ENCODE peak calls at places on chromosomes 6 and 20, in four cellular contexts. B is omental fat pad, Z is endothelial cell, C is HFFc6. M is an unnamed sample.

GRCh38 chr20:40279390-40279789 is 409.6 kb downstream of the MAFB start:
- DNase-seq in Z (no peak), B (no peak), C (peak; percentile 5), M (peak; percentile 88)

GRCh38 chr20:1816384-1817381 is 78.5 kb upstream of the SIRPA start:
- DNase-seq in B (no peak), Z (no peak), C (peak; percentile 86), M (peak; percentile 38)

GRCh38 chr20:10453241-10453640 is 18.1 kb downstream of the SLX4IP start:
- DNase-seq in C (no peak), B (no peak), Z (peak; percentile 30), M (no peak)

GRCh38 chr20:48595495-48596475 is 232.0 kb downstream of the PREX1 start:
- DNase-seq in Z (no peak), C (no peak), B (no peak), M (no peak)

GRCh38 chr6:128743974-128744765 is 138.8 kb upstream of the LAMA2 start:
- DNase-seq in Z (no peak), B (no peak), C (no peak), M (no peak)

GRCh38 chr20:44412402-44413144 is 57.1 kb downstream of the HNF4A start:
- DNase-seq in C (no peak), Z (no peak), B (no peak), M (no peak)

GRCh38 chr6:109336221-109336955 is 45.9 kb downstream of the CD164 start:
- DNase-seq in Z (no peak), C (no peak), B (no peak), M (peak; percentile 45)

GRCh38 chr20:12358006-12358654 is 440.4 kb downstream of the BTBD3 start:
- DNase-seq in B (no peak), C (no peak), Z (no peak), M (no peak)

GRCh38 chr20:48618052-48618451 is 209.7 kb downstream of the PREX1 start:
- DNase-seq in B (no peak), C (no peak), Z (no peak), M (no peak)

GRCh38 chr6:24196198-24196597 is 70.2 kb downstream of the NRSN1 start:
- DNase-seq in C (no peak), B (no peak), Z (no peak), M (no peak)

GRCh38 chr6:33851959-33852358 is 48.2 kb upstream of the MLN start:
- DNase-seq in C (no peak), B (no peak), Z (peak; percentile 55), M (no peak)

GRCh38 chr6:102660288-102660687 is 1266.8 kb downstream of the GRIK2 start:
- DNase-seq in C (no peak), Z (no peak), B (no peak), M (no peak)

GRCh38 chr20:52075400-52075799 is 116.2 kb downstream of the ZFP64 start:
- DNase-seq in Z (no peak), B (no peak), C (no peak), M (no peak)

GRCh38 chr6:118704911-118705310 is 53.5 kb upstream of the CEP85L start:
- DNase-seq in Z (no peak), B (no peak), C (no peak), M (peak; percentile 43)

GRCh38 chr6:11618533-11618932 is 81.0 kb downstream of the TMEM170B start:
- DNase-seq in B (no peak), Z (peak; percentile 27), C (no peak), M (peak; percentile 54)

GRCh38 chr6:150128425-150128824 is 14.4 kb upstream of the PPP1R14C start:
- DNase-seq in B (no peak), C (no peak), Z (no peak), M (no peak)

GRCh38 chr20:51373713-51374481 is 168.6 kb downstream of the NFATC2 start:
- DNase-seq in Z (no peak), B (no peak), C (no peak), M (peak; percentile 45)

GRCh38 chr6:100695445-100695844 is 185.7 kb downstream of the ASCC3 start:
- DNase-seq in Z (no peak), B (no peak), C (no peak), M (no peak)

GRCh38 chr6:146917182-146917581 is 287.0 kb upstream of the STXBP5 start:
- DNase-seq in Z (no peak), C (no peak), B (no peak), M (no peak)

GRCh38 chr6:33453361-33454008 is 891 bp upstream of the ZBTB9 start:
- DNase-seq in C (no peak), Z (no peak), B (no peak), M (peak; percentile 4)

GRCh38 chr20:460707-461106 is 1.6 kb downstream of the TBC1D20 start:
- DNase-seq in Z (no peak), C (no peak), B (no peak), M (no peak)

GRCh38 chr6:20263059-20263458 is 50.8 kb upstream of the MBOAT1 start:
- DNase-seq in C (no peak), Z (no peak), B (no peak), M (no peak)

GRCh38 chr6:5671162-5671561 is 335.6 kb downstream of the NRN1 start:
- DNase-seq in C (no peak), B (no peak), Z (no peak), M (peak; percentile 38)

DNA sequence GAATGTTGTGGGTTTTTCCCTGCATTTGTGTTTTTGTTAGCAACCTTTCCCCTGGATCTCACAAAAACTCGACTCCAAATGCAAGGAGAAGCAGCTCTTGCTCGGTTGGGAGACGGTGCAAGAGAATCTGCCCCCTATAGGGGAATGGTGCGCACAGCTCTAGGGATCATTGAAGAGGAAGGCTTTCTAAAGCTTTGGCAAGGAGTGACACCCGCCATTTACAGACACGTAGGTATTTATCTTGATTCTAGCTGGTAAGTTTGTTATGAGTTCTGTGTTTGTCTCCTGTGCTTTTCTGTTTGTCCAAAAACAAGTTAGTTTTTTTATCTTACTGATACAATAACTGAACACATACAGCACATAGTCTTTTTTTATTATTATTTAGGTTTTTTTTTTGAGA is 3.0 kb downstream of the SLC25A27 start:
- DNase-seq in C (no peak), B (no peak), Z (peak; percentile 66), M (no peak)
- TF ChIP-seq CTCF in C (peak; percentile 35), B (no peak), Z (peak; percentile 61), M (peak; percentile 47)

GRCh38 chr20:35341366-35342028 is 49.3 kb upstream of the FAM83C start:
- DNase-seq in C (no peak), Z (no peak), B (no peak), M (peak; percentile 35)

GRCh38 chr20:35344354-35344837 is 52.2 kb upstream of the FAM83C start:
- DNase-seq in C (peak; percentile 47), B (peak; percentile 36), Z (no peak), M (peak; percentile 84)

GRCh38 chr20:35345189-35345588 is 53.0 kb upstream of the FAM83C start:
- DNase-seq in C (no peak), Z (no peak), B (no peak), M (no peak)

GRCh38 chr20:35340436-35340835 is 48.2 kb upstream of the FAM83C start:
- DNase-seq in C (no peak), Z (no peak), B (no peak), M (no peak)

GRCh38 chr20:35342154-35342769 is 50.0 kb upstream of the FAM83C start:
- DNase-seq in Z (peak; percentile 27), B (no peak), C (no peak), M (peak; percentile 50)
- TF ChIP-seq CTCF in Z (no peak), B (no peak), C (peak; percentile 38), M (peak; percentile 66)

GRCh38 chr6:127516676-127517273 is 2.4 kb downstream of the MTCL3 start:
- DNase-seq in C (peak; percentile 41), Z (peak; percentile 63), B (no peak), M (peak; percentile 73)

GRCh38 chr6:127514396-127515227 is 4.5 kb downstream of the MTCL3 start:
- DNase-seq in Z (peak; percentile 55), C (peak; percentile 16), B (no peak), M (peak; percentile 60)

GRCh38 chr6:127517698-127518097 is 1.4 kb downstream of the MTCL3 start:
- DNase-seq in C (no peak), B (no peak), Z (no peak), M (no peak)

GRCh38 chr6:127515234-127515793 is 3.8 kb downstream of the MTCL3 start:
- DNase-seq in C (peak; percentile 16), B (no peak), Z (peak; percentile 51), M (no peak)

GRCh38 chr6:127515794-127516675 is 3.1 kb downstream of the MTCL3 start:
- DNase-seq in C (peak; percentile 64), B (no peak), Z (peak; percentile 61), M (peak; percentile 81)
- TF ChIP-seq CTCF in C (no peak), B (no peak), Z (no peak), M (no peak)

GRCh38 chr6:144912474-144912873 is 627.3 kb downstream of the UTRN start:
- DNase-seq in B (no peak), Z (no peak), C (peak; percentile 88), M (peak; percentile 87)
- TF ChIP-seq CTCF in B (no peak), Z (no peak), C (peak; percentile 64), M (peak; percentile 12)

GRCh38 chr20:53381568-53382262 is 211.9 kb downstream of the ZNF217 start:
- DNase-seq in Z (no peak), B (no peak), C (no peak), M (no peak)
- TF ChIP-seq CTCF in Z (peak; percentile 21), B (no peak), C (no peak), M (no peak)

DNA sequence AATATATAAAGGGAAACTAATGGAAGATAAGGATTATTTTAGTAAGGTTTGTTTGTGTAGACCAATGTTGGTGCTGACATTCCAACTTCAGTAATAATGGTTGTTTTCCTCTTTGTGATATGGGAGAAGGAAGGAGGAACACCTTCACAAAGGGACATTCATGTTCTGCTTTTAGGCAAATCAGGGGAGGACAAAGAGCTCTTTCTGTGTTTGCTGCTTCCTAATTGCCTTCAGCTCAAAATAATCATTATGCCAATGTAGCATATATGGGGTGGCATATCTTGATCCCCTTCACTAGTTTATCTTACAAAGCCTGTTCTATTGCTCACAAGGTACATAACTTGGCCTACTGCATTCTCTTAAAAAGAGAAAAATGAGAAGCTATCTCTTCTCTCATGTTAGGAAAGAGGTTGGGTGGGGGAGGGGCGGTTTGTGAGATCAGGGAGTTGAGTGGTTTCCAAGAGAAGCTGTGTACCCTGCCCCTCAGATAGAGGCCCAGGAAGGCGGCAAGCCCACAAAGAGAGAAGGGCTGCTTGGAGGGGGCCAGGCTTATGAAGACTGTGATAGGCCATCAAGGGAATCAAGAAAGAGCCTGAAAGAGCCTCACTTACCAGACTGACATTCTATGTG is 4.7 kb upstream of the ADGRG6 start:
- DNase-seq in B (no peak), Z (no peak), C (no peak), M (no peak)
- TF ChIP-seq CTCF in B (no peak), Z (no peak), C (no peak), M (no peak)

GRCh38 chr6:43768983-43769525 is 957 bp upstream of the VEGFA start:
- DNase-seq in C (peak; percentile 10), Z (no peak), B (no peak), M (peak; percentile 77)
- TF ChIP-seq CTCF in C (no peak), Z (no peak), B (no peak), M (no peak)

M was measured in astrocyte of the spinal cord.